ENCODE peak calls at places on chromosomes 1 and 21, in seven cellular contexts. T is tibial nerve, W is GM12864, H is kidney epithelial cell, O is mammary epithelial cell, D is fibroblast of mammary gland, X is cardiac muscle cell. G is an unnamed sample.

GRCh38 chr1:1203561-1204424 is 2.6 kb downstream of the TNFRSF18 start:
- DNase-seq in T (no peak), W (no peak), H (no peak), O (no peak), D (no peak), X (no peak), G (no peak)

GRCh38 chr1:207298186-207298585 is 23.3 kb upstream of the CD55 start:
- DNase-seq in T (no peak), W (no peak), H (no peak), O (no peak), D (no peak), X (no peak), G (no peak)

GRCh38 chr1:62436039-62436465 is 797 bp upstream of the USP1 start:
- DNase-seq in T (peak), W (no peak), H (no peak), O (no peak), D (no peak), X (no peak), G (no peak)

GRCh38 chr1:26786437-26787380 is 1.0 kb upstream of the PIGV start:
- DNase-seq in T (peak), W (no peak), H (no peak), O (peak), D (peak), X (peak), G (no peak)

GRCh38 chr1:239221656-239222055 is 164.7 kb upstream of the CHRM3 start:
- DNase-seq in T (no peak), W (no peak), H (no peak), O (no peak), D (no peak), X (no peak), G (no peak)

GRCh38 chr21:27590271-27590670 is 623.4 kb upstream of the ADAMTS5 start:
- DNase-seq in T (no peak), W (no peak), H (no peak), O (no peak), D (peak), X (peak), G (no peak)

GRCh38 chr1:26112407-26112775 is 767 bp downstream of the PDIK1L start:
- DNase-seq in T (no peak), W (no peak), H (no peak), O (no peak), D (no peak), X (no peak), G (no peak)

GRCh38 chr1:221394011-221394544 is 347.8 kb downstream of the DUSP10 start:
- DNase-seq in T (no peak), W (no peak), H (peak), O (no peak), D (peak), X (peak), G (peak)

GRCh38 chr21:46412521-46413364 is 45.9 kb upstream of the DIP2A start:
- DNase-seq in T (no peak), W (no peak), H (no peak), O (no peak), D (no peak), X (no peak), G (no peak)

GRCh38 chr1:41435570-41436178 is 48.8 kb downstream of the EDN2 start:
- DNase-seq in T (no peak), W (no peak), H (no peak), O (no peak), D (no peak), X (no peak), G (no peak)

GRCh38 chr1:65097081-65097480 is 50.9 kb upstream of the AK4 start:
- DNase-seq in T (no peak), W (no peak), H (no peak), O (no peak), D (no peak), X (no peak), G (no peak)

GRCh38 chr1:21855257-21856096 is 43.4 kb downstream of the LDLRAD2 start:
- DNase-seq in T (no peak), W (no peak), H (no peak), O (peak), D (peak), X (no peak), G (no peak)

GRCh38 chr1:102970496-102971078 is 137.7 kb downstream of the COL11A1 start:
- DNase-seq in T (no peak), W (peak), H (peak), O (peak), D (peak), X (peak), G (peak)

GRCh38 chr1:243657793-243658192 is 192.2 kb downstream of the AKT3 start:
- DNase-seq in T (no peak), W (no peak), H (no peak), O (no peak), D (no peak), X (no peak), G (no peak)

GRCh38 chr1:107262472-107263286 is 121.8 kb downstream of the NTNG1 start:
- DNase-seq in T (no peak), W (no peak), H (no peak), O (peak), D (peak), X (no peak), G (no peak)

GRCh38 chr1:201354901-201355295 is 22.6 kb downstream of the TNNT2 start:
- DNase-seq in T (no peak), W (no peak), H (no peak), O (no peak), D (no peak), X (no peak), G (no peak)

GRCh38 chr1:26991310-26992116 is 2.0 kb upstream of the TRNP1 start:
- DNase-seq in T (no peak), W (no peak), H (no peak), O (no peak), D (peak), X (no peak), G (no peak)

GRCh38 chr1:23452011-23452411 is 27.5 kb upstream of the TCEA3 start:
- DNase-seq in T (no peak), W (no peak), H (no peak), O (peak), D (no peak), X (peak), G (peak)

GRCh38 chr1:70042090-70042716 is 163.2 kb downstream of the LRRC40 start:
- DNase-seq in T (no peak), W (no peak), H (no peak), O (no peak), D (peak), X (peak), G (no peak)

GRCh38 chr1:224052767-224053166 is 61.1 kb upstream of the FBXO28 start:
- DNase-seq in T (no peak), W (no peak), H (peak), O (peak), D (peak), X (peak), G (no peak)

GRCh38 chr1:113519561-113519960 is 129.2 kb downstream of the MAGI3 start:
- DNase-seq in T (no peak), W (no peak), H (no peak), O (peak), D (peak), X (peak), G (no peak)

GRCh38 chr1:185520188-185520935 is 203.3 kb upstream of the IVNS1ABP start:
- DNase-seq in T (no peak), W (no peak), H (no peak), O (peak), D (peak), X (no peak), G (no peak)

GRCh38 chr21:31136891-31137290 is 98.6 kb upstream of the KRTAP19-8 start:
- DNase-seq in T (no peak), W (no peak), H (no peak), O (no peak), D (peak), X (peak), G (no peak)

GRCh38 chr21:31130821-31131220 is 92.5 kb upstream of the KRTAP19-8 start:
- DNase-seq in T (no peak), W (no peak), H (no peak), O (no peak), D (no peak), X (no peak), G (no peak)

GRCh38 chr21:31133243-31133830 is 95.1 kb upstream of the KRTAP19-8 start:
- DNase-seq in T (no peak), W (no peak), H (no peak), O (no peak), D (no peak), X (no peak), G (no peak)

GRCh38 chr21:31135536-31136184 is 97.4 kb upstream of the KRTAP19-8 start:
- DNase-seq in T (no peak), W (no peak), H (no peak), O (no peak), D (no peak), X (no peak), G (no peak)

GRCh38 chr21:31132574-31133242 is 94.4 kb upstream of the KRTAP19-8 start:
- DNase-seq in T (no peak), W (peak), H (no peak), O (no peak), D (peak), X (peak), G (no peak)
- H3K4me3 ChIP-seq in T (no peak), W (no peak), H (no peak), O (no peak), D (no peak), X (no peak), G (no peak)

DNA sequence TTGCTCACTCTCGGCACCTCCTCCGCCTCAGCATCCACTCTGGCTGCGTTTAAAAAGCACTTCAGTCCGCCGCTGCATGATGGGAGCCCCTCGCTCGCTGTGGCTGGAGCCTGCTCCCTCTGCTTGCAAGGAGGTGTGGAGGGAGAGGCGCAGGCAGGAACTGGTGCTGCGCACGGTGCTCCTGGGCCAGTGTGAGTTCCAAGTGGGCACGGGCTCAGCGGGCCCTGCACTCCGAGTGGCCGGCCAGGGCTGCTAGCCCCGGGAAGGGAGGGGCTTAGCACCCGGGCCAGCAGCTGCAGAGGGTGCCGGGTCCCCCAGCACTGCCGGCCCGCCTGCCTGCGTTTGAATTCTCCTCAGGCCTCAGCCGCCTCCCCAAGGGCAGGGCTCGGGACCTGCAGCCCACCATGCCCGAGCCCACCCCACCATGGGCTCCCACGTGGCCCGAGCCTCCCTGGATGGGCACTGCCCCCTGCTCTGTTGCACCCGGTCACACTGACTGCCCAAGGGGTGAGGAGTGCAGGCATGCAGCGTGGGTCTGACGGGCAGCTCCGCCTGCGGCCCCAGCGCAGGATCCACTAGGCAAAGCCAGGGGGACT is 1599.5 kb downstream of the NCAM2 start:
- DNase-seq in T (no peak), W (no peak), H (no peak), O (no peak), D (no peak), X (no peak), G (no peak)
- TF ChIP-seq CTCF in T (no peak), W (no peak), H (no peak), O (no peak), D (no peak), X (no peak), G (no peak)

GRCh38 chr1:158730453-158730852 is 9.9 kb upstream of the OR6K3 start:
- DNase-seq in T (no peak), W (no peak), H (no peak), O (no peak), D (no peak), X (no peak), G (no peak)

GRCh38 chr1:158732524-158732923 is 12.0 kb upstream of the OR6K3 start:
- DNase-seq in T (no peak), W (no peak), H (no peak), O (no peak), D (no peak), X (no peak), G (no peak)

GRCh38 chr1:158731707-158732106 is 11.2 kb upstream of the OR6K3 start:
- DNase-seq in T (no peak), W (no peak), H (no peak), O (no peak), D (no peak), X (no peak), G (no peak)

GRCh38 chr1:158735848-158736247 is 15.3 kb upstream of the OR6K3 start:
- DNase-seq in T (no peak), W (no peak), H (no peak), O (no peak), D (no peak), X (no peak), G (no peak)
- H3K4me3 ChIP-seq in T (no peak), W (no peak), H (no peak), O (no peak), D (no peak), X (no peak), G (no peak)

DNA sequence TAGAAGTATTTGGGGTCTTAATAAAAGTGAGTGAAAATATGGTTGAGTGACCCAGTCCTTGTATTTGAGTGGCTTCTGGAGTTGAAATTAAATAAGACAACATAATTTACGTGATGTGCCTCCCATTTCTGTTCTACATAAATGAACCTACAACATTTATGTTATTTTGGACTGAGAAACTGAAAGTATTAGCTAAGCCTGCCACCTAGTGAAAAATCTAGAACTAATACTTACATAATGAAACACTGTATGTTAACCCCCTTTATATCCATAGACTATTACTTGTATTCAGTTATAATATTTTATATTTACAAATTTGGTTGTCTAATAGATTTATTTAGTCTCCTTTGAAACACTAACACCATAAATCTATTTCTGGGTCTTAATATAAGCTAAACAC is 298.9 kb downstream of the KCNT2 start:
- DNase-seq in T (no peak), W (no peak), H (no peak), O (peak), D (peak), X (peak), G (no peak)
- TF ChIP-seq CTCF in T (no peak), W (no peak), H (no peak), O (peak), D (peak), X (peak), G (no peak)

GRCh38 chr1:12454406-12455391 is 163.3 kb downstream of the DHRS3 start:
- DNase-seq in T (no peak), W (no peak), H (peak), O (no peak), D (no peak), X (peak), G (peak)
- H3K4me3 ChIP-seq in T (no peak), W (no peak), H (no peak), O (no peak), D (no peak), X (no peak), G (no peak)

GRCh38 chr1:228073870-228074545 is 8.5 kb upstream of the ARF1 start:
- DNase-seq in T (no peak), W (no peak), H (no peak), O (no peak), D (no peak), X (peak), G (no peak)

GRCh38 chr1:228070851-228071250 is 11.7 kb upstream of the ARF1 start:
- DNase-seq in T (no peak), W (no peak), H (no peak), O (no peak), D (no peak), X (no peak), G (no peak)

GRCh38 chr1:228071839-228072657 is 10.5 kb upstream of the ARF1 start:
- DNase-seq in T (no peak), W (no peak), H (no peak), O (no peak), D (no peak), X (no peak), G (no peak)

GRCh38 chr1:228073061-228073869 is 9.2 kb upstream of the ARF1 start:
- DNase-seq in T (no peak), W (no peak), H (no peak), O (no peak), D (no peak), X (no peak), G (no peak)

DNA sequence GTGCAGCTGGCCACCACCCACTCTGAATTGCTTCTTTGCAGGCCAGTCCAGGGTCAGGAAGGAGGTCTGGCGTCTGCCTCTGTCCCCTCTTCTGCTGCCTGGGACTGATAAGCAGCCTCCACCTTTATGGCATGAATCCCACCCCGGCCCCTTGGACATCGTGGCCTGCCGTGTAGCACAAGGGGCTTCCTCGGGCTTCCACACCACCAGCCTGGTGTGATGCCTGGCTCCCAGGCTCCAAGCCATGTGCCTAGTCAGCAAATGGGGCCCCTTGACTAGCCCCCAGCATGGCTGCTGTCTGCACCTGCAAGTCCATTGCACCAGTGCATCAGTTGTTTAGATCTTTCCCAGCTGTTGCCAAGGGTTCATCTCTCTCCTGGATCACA is 9.9 kb upstream of the ARF1 start:
- DNase-seq in T (no peak), W (no peak), H (no peak), O (no peak), D (no peak), X (no peak), G (no peak)
- TF ChIP-seq CTCF in T (no peak), W (no peak), H (no peak), O (no peak), D (no peak), X (no peak), G (no peak)

GRCh38 chr1:162632234-162632666 is at the start of gene DDR2:
- DNase-seq in T (peak), W (no peak), H (no peak), O (no peak), D (peak), X (peak), G (no peak)

GRCh38 chr1:162635418-162635817 is 3.2 kb downstream of the DDR2 start:
- DNase-seq in T (no peak), W (no peak), H (no peak), O (no peak), D (no peak), X (no peak), G (no peak)

GRCh38 chr1:162631546-162632233 is 574 bp upstream of the DDR2 start:
- DNase-seq in T (no peak), W (no peak), H (no peak), O (no peak), D (peak), X (peak), G (no peak)

GRCh38 chr1:162632743-162633326 is 571 bp downstream of the DDR2 start:
- DNase-seq in T (no peak), W (no peak), H (no peak), O (no peak), D (no peak), X (peak), G (no peak)

DNA sequence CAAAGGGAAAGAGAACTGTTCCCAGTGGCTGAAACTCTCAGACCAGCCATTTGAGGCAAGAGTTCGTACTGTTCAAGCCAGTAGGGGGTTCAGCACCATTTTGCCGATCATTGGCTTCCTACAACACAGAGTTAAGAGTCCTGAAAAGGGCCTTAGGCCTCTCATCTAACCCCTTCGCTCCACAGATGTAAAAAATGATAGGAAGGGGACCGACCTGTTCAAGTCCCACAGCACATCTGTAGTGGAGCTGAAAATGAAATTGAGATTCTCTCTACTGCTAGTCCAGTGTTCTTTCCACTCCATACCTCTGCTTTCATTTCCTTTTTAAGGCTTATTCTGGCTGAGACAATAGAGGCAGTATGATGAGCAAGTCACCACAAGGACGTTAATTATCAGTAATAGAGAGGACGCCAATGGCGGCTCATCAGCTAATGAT is 1.1 kb downstream of the DDR2 start:
- DNase-seq in T (no peak), W (peak), H (no peak), O (no peak), D (peak), X (peak), G (no peak)
- H3K4me3 ChIP-seq in T (peak), W (peak), H (peak), O (peak), D (peak), X (no peak), G (peak)

G was measured in retinal pigment epithelial cell.